ENCODE peak calls at places on chromosomes 3 and 15, in ten cellular contexts. One of them, this sample, is unnamed. For H3K4me1, H3K9me3 and H3K79me2, the result is how much of the 10 kb centered on the place peaks cover.

GRCh38 chr3:13493867-13494441 is 13.8 kb downstream of the HDAC11 start:
- DNase-seq in neural progenitor cell: no peak
- DNase-seq in MM.1S: no peak
- DNase-seq in GM23248: no peak
- DNase-seq in keratinocyte: no peak
- DNase-seq in fibroblast of lung: no peak
- DNase-seq in endothelial cell of umbilical vein: no peak
- DNase-seq in H9: no peak
- DNase-seq in SK-N-SH: no peak
- DNase-seq in K562: no peak
- DNase-seq in this sample: no peak

GRCh38 chr15:88701561-88702095 is 62.8 kb downstream of the ISG20 start:
- DNase-seq in K562: peak
- DNase-seq in neural progenitor cell: peak
- DNase-seq in MM.1S: peak
- DNase-seq in SK-N-SH: no peak
- DNase-seq in fibroblast of lung: no peak
- DNase-seq in endothelial cell of umbilical vein: no peak
- DNase-seq in GM23248: no peak
- DNase-seq in keratinocyte: no peak
- DNase-seq in H9: peak
- DNase-seq in this sample: peak

GRCh38 chr3:114336122-114336697 is 42.4 kb downstream of the TIGIT start:
- DNase-seq in K562: no peak
- DNase-seq in endothelial cell of umbilical vein: peak
- DNase-seq in H9: no peak
- DNase-seq in neural progenitor cell: no peak
- DNase-seq in fibroblast of lung: peak
- DNase-seq in SK-N-SH: no peak
- DNase-seq in GM23248: peak
- DNase-seq in MM.1S: peak
- DNase-seq in keratinocyte: no peak
- DNase-seq in this sample: peak

GRCh38 chr3:43870844-43871626 is 180.3 kb downstream of the ABHD5 start:
- DNase-seq in keratinocyte: peak
- DNase-seq in neural progenitor cell: no peak
- DNase-seq in MM.1S: no peak
- DNase-seq in endothelial cell of umbilical vein: no peak
- DNase-seq in GM23248: no peak
- DNase-seq in fibroblast of lung: peak
- DNase-seq in SK-N-SH: no peak
- DNase-seq in K562: no peak
- DNase-seq in H9: peak
- DNase-seq in this sample: no peak

GRCh38 chr3:53478921-53479664 is 15.3 kb upstream of the CACNA1D start:
- DNase-seq in H9: no peak
- DNase-seq in K562: no peak
- DNase-seq in SK-N-SH: no peak
- DNase-seq in endothelial cell of umbilical vein: no peak
- DNase-seq in MM.1S: no peak
- DNase-seq in keratinocyte: no peak
- DNase-seq in neural progenitor cell: no peak
- DNase-seq in GM23248: no peak
- DNase-seq in fibroblast of lung: no peak
- DNase-seq in this sample: no peak

GRCh38 chr3:177385831-177386301 is 188.6 kb upstream of the TBL1XR1 start:
- DNase-seq in SK-N-SH: no peak
- DNase-seq in fibroblast of lung: peak
- DNase-seq in MM.1S: no peak
- DNase-seq in endothelial cell of umbilical vein: peak
- DNase-seq in K562: no peak
- DNase-seq in neural progenitor cell: no peak
- DNase-seq in GM23248: peak
- DNase-seq in H9: no peak
- DNase-seq in keratinocyte: peak
- DNase-seq in this sample: no peak

GRCh38 chr15:74505837-74506514 is 35.0 kb upstream of the ARID3B start:
- DNase-seq in MM.1S: no peak
- DNase-seq in SK-N-SH: no peak
- DNase-seq in K562: no peak
- DNase-seq in endothelial cell of umbilical vein: no peak
- DNase-seq in fibroblast of lung: peak
- DNase-seq in GM23248: peak
- DNase-seq in neural progenitor cell: no peak
- DNase-seq in H9: no peak
- DNase-seq in keratinocyte: no peak
- DNase-seq in this sample: no peak

GRCh38 chr3:115518100-115518852 is 105.0 kb upstream of the GAP43 start:
- DNase-seq in K562: no peak
- DNase-seq in H9: peak
- DNase-seq in SK-N-SH: peak
- DNase-seq in neural progenitor cell: peak
- DNase-seq in GM23248: peak
- DNase-seq in endothelial cell of umbilical vein: peak
- DNase-seq in keratinocyte: peak
- DNase-seq in MM.1S: no peak
- DNase-seq in fibroblast of lung: peak
- DNase-seq in this sample: no peak

GRCh38 chr3:98573231-98573728 is 20.1 kb downstream of the CPOX start:
- DNase-seq in H9: no peak
- DNase-seq in keratinocyte: no peak
- DNase-seq in SK-N-SH: peak
- DNase-seq in MM.1S: no peak
- DNase-seq in GM23248: peak
- DNase-seq in endothelial cell of umbilical vein: peak
- DNase-seq in neural progenitor cell: peak
- DNase-seq in K562: no peak
- DNase-seq in fibroblast of lung: no peak
- DNase-seq in this sample: peak

GRCh38 chr3:71753716-71754609 is at the start of gene GPR27:
- DNase-seq in K562: no peak
- DNase-seq in SK-N-SH: peak
- DNase-seq in GM23248: peak
- DNase-seq in fibroblast of lung: peak
- DNase-seq in endothelial cell of umbilical vein: peak
- DNase-seq in H9: peak
- DNase-seq in keratinocyte: no peak
- DNase-seq in neural progenitor cell: peak
- DNase-seq in MM.1S: no peak
- DNase-seq in this sample: no peak

GRCh38 chr15:89817701-89818280 is 3.1 kb upstream of the ANPEP start:
- DNase-seq in GM23248: peak
- DNase-seq in H9: no peak
- DNase-seq in K562: no peak
- DNase-seq in SK-N-SH: no peak
- DNase-seq in MM.1S: no peak
- DNase-seq in keratinocyte: no peak
- DNase-seq in fibroblast of lung: peak
- DNase-seq in neural progenitor cell: no peak
- DNase-seq in endothelial cell of umbilical vein: no peak
- DNase-seq in this sample: no peak

GRCh38 chr3:2236203-2236602 is 137.5 kb downstream of the CNTN4 start:
- DNase-seq in K562: no peak
- DNase-seq in H9: no peak
- DNase-seq in keratinocyte: no peak
- DNase-seq in SK-N-SH: no peak
- DNase-seq in neural progenitor cell: no peak
- DNase-seq in endothelial cell of umbilical vein: no peak
- DNase-seq in MM.1S: no peak
- DNase-seq in fibroblast of lung: no peak
- DNase-seq in GM23248: no peak
- DNase-seq in this sample: no peak

DNA sequence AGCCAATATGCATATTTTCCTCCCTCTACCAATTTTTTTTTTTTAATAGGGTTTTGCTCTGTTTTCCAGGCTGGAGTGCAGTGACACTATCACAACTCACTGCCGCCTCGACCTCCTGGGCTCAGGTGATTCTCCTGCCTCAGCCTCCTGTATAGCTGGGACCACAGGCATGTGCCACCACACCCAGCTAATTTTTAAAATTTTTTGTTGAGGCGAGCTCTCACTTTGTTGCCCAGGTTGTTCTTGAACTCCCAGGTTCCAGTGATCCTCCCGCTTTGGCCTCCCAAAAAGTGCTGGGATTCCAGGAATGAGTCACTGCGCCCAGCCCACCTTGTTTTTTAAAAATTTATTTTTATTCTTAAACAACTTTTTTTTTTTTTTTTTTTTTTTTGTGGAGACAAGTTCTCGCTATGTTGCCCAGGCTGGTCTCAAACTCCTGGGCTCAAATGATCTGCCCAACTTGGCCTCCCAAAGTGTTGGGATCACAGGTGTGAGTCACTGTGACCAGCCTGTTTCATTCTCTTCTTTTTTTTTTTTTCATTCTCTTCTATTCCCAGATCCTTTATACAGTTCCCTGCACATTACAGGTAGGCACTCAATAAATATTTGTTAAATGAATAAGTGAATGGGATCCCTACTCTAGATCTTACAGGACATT is 40.5 kb upstream of the PIK3CB start:
- DNase-seq in GM23248: no peak
- DNase-seq in H9: no peak
- DNase-seq in endothelial cell of umbilical vein: no peak
- DNase-seq in MM.1S: no peak
- DNase-seq in SK-N-SH: no peak
- DNase-seq in fibroblast of lung: no peak
- DNase-seq in K562: no peak
- DNase-seq in keratinocyte: no peak
- DNase-seq in neural progenitor cell: no peak
- DNase-seq in this sample: no peak
- H3K4me1 ChIP-seq in GM23248: under half
- H3K4me1 ChIP-seq in H9: under half
- H3K4me1 ChIP-seq in endothelial cell of umbilical vein: under half
- H3K4me1 ChIP-seq in MM.1S: under half
- H3K4me1 ChIP-seq in SK-N-SH: under half
- H3K4me1 ChIP-seq in fibroblast of lung: under half
- H3K4me1 ChIP-seq in K562: under half
- H3K4me1 ChIP-seq in keratinocyte: under half
- H3K4me1 ChIP-seq in neural progenitor cell: under half
- H3K4me1 ChIP-seq in this sample: under half

GRCh38 chr3:75737831-75738493 is 47.4 kb downstream of the ZNF717 start:
- DNase-seq in MM.1S: no peak
- DNase-seq in H9: no peak
- DNase-seq in GM23248: peak
- DNase-seq in endothelial cell of umbilical vein: peak
- DNase-seq in SK-N-SH: no peak
- DNase-seq in fibroblast of lung: peak
- DNase-seq in K562: no peak
- DNase-seq in keratinocyte: no peak
- DNase-seq in neural progenitor cell: no peak
- DNase-seq in this sample: no peak
- H3K9me3 ChIP-seq in MM.1S: under half
- H3K9me3 ChIP-seq in H9: half or more
- H3K9me3 ChIP-seq in GM23248: under half
- H3K9me3 ChIP-seq in endothelial cell of umbilical vein: under half
- H3K9me3 ChIP-seq in SK-N-SH: under half
- H3K9me3 ChIP-seq in fibroblast of lung: under half
- H3K9me3 ChIP-seq in K562: under half
- H3K9me3 ChIP-seq in keratinocyte: under half
- H3K9me3 ChIP-seq in neural progenitor cell: under half
- H3K9me3 ChIP-seq in this sample: under half

GRCh38 chr15:69424001-69424400 is 9.9 kb downstream of the KIF23 start:
- DNase-seq in K562: no peak
- DNase-seq in fibroblast of lung: peak
- DNase-seq in neural progenitor cell: no peak
- DNase-seq in GM23248: no peak
- DNase-seq in endothelial cell of umbilical vein: no peak
- DNase-seq in SK-N-SH: no peak
- DNase-seq in keratinocyte: no peak
- DNase-seq in MM.1S: no peak
- DNase-seq in H9: no peak
- DNase-seq in this sample: no peak

GRCh38 chr15:69424748-69425413 is 10.7 kb downstream of the KIF23 start:
- DNase-seq in MM.1S: no peak
- DNase-seq in keratinocyte: no peak
- DNase-seq in fibroblast of lung: peak
- DNase-seq in SK-N-SH: no peak
- DNase-seq in K562: no peak
- DNase-seq in neural progenitor cell: no peak
- DNase-seq in H9: no peak
- DNase-seq in GM23248: peak
- DNase-seq in endothelial cell of umbilical vein: no peak
- DNase-seq in this sample: no peak

GRCh38 chr15:69421498-69421897 is 7.3 kb downstream of the KIF23 start:
- DNase-seq in MM.1S: no peak
- DNase-seq in GM23248: peak
- DNase-seq in H9: no peak
- DNase-seq in keratinocyte: no peak
- DNase-seq in fibroblast of lung: peak
- DNase-seq in neural progenitor cell: no peak
- DNase-seq in endothelial cell of umbilical vein: no peak
- DNase-seq in SK-N-SH: no peak
- DNase-seq in K562: no peak
- DNase-seq in this sample: no peak

GRCh38 chr15:69417581-69417980 is 3.4 kb downstream of the KIF23 start:
- DNase-seq in neural progenitor cell: no peak
- DNase-seq in keratinocyte: no peak
- DNase-seq in endothelial cell of umbilical vein: no peak
- DNase-seq in K562: no peak
- DNase-seq in H9: no peak
- DNase-seq in GM23248: peak
- DNase-seq in MM.1S: no peak
- DNase-seq in SK-N-SH: no peak
- DNase-seq in fibroblast of lung: peak
- DNase-seq in this sample: no peak

GRCh38 chr15:69422336-69422895 is 8.3 kb downstream of the KIF23 start:
- DNase-seq in keratinocyte: no peak
- DNase-seq in H9: no peak
- DNase-seq in K562: no peak
- DNase-seq in MM.1S: no peak
- DNase-seq in GM23248: no peak
- DNase-seq in SK-N-SH: no peak
- DNase-seq in endothelial cell of umbilical vein: no peak
- DNase-seq in neural progenitor cell: no peak
- DNase-seq in fibroblast of lung: peak
- DNase-seq in this sample: no peak
- H3K79me2 ChIP-seq in keratinocyte: under half
- H3K79me2 ChIP-seq in H9: under half
- H3K79me2 ChIP-seq in K562: under half
- H3K79me2 ChIP-seq in MM.1S: under half
- H3K79me2 ChIP-seq in GM23248: half or more
- H3K79me2 ChIP-seq in SK-N-SH: half or more
- H3K79me2 ChIP-seq in endothelial cell of umbilical vein: under half
- H3K79me2 ChIP-seq in neural progenitor cell: under half
- H3K79me2 ChIP-seq in fibroblast of lung: under half
- H3K79me2 ChIP-seq in this sample: under half

DNA sequence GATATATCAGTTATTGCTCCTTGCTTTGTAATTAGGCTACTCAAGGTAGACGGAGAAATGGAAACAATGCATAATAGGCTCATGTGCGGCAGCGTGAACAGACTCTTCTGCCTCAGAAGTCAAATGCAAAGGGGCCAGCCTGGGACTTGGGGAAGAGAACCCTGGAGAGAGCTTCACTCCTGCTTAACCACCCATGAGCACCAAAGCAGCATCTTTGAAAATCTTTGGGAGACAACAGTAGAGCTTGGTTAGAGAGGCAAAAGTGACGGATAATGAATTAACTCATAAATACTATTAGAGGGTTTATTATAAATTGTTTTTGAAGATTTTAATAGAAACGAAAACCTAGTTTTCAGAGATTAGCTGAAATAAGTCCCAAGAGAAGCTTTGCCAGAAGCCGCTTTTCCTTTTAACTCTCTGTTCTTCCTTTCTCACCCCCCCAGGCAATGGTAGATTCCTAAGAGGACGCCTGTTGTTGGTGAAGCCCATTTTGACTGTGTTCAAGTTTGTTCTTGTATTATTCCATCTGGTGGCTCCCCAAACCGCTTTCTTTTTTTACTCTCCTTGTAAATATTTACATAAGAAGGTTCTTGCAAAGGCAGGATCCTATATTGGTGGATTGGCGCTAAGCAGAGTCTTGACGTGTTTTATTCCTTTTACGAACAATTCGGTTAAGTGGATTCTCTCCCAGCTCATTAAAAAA is 196.0 kb upstream of the TPRG1 start:
- DNase-seq in GM23248: no peak
- DNase-seq in K562: no peak
- DNase-seq in MM.1S: no peak
- DNase-seq in H9: no peak
- DNase-seq in neural progenitor cell: no peak
- DNase-seq in endothelial cell of umbilical vein: no peak
- DNase-seq in fibroblast of lung: no peak
- DNase-seq in SK-N-SH: no peak
- DNase-seq in keratinocyte: no peak
- DNase-seq in this sample: no peak
- H3K4me1 ChIP-seq in GM23248: under half
- H3K4me1 ChIP-seq in K562: under half
- H3K4me1 ChIP-seq in MM.1S: under half
- H3K4me1 ChIP-seq in H9: under half
- H3K4me1 ChIP-seq in neural progenitor cell: under half
- H3K4me1 ChIP-seq in endothelial cell of umbilical vein: under half
- H3K4me1 ChIP-seq in fibroblast of lung: under half
- H3K4me1 ChIP-seq in SK-N-SH: under half
- H3K4me1 ChIP-seq in keratinocyte: under half
- H3K4me1 ChIP-seq in this sample: under half

This sample was measured in OCI-LY7.